ENCODE peak calls at places on chromosomes 16 and 17, in five cellular contexts. L is tibial nerve, B is hepatocyte, U is fibroblast of mammary gland, V is PC-9. I is an unnamed sample.

GRCh38 chr16:404971-405486 is 3.3 kb downstream of the DECR2 start:
- DNase-seq in B (no peak), U (no peak), V (no peak), L (no peak), I (no peak)

GRCh38 chr16:51151951-51152663 is 1.0 kb upstream of the SALL1 start:
- DNase-seq in L (peak), U (peak), B (peak), V (no peak), I (peak)

GRCh38 chr17:59649886-59650285 is 30.2 kb downstream of the CLTC start:
- DNase-seq in L (no peak), B (no peak), U (no peak), V (no peak), I (no peak)

GRCh38 chr16:67016681-67017450 is 12.1 kb upstream of the CBFB start:
- DNase-seq in B (no peak), V (no peak), L (no peak), U (no peak), I (no peak)

GRCh38 chr16:27123795-27124194 is 57.1 kb downstream of the C16orf82 start:
- DNase-seq in V (no peak), U (peak), B (no peak), L (no peak), I (peak)

GRCh38 chr16:21653571-21653970 is 1.2 kb upstream of the IGSF6 start:
- DNase-seq in B (no peak), U (no peak), L (no peak), V (no peak), I (no peak)

GRCh38 chr17:43006639-43007551 is at the start of gene IFI35:
- DNase-seq in U (peak), V (peak), B (peak), L (peak), I (peak)

GRCh38 chr16:4664538-4665418 is 28.6 kb upstream of the NUDT16L1 start:
- DNase-seq in U (peak), L (peak), B (no peak), V (peak), I (no peak)

GRCh38 chr17:37605813-37606505 is 3.3 kb downstream of the SYNRG start:
- DNase-seq in V (no peak), B (no peak), L (no peak), U (no peak), I (peak)

GRCh38 chr16:50570354-50570753 is 22.2 kb downstream of the NKD1 start:
- DNase-seq in B (no peak), U (no peak), L (no peak), V (no peak), I (no peak)

GRCh38 chr16:68206224-68206623 is 29.7 kb downstream of the ESRP2 start:
- DNase-seq in U (no peak), L (no peak), B (no peak), V (no peak), I (no peak)

GRCh38 chr16:47258874-47259461 is 115.2 kb upstream of the NETO2 start:
- DNase-seq in V (no peak), B (no peak), U (peak), L (no peak), I (peak)

GRCh38 chr17:60086822-60087591 is 8.3 kb upstream of the HEATR6 start:
- DNase-seq in B (no peak), L (no peak), V (no peak), U (peak), I (peak)

GRCh38 chr17:9645858-9646555 is 690 bp downstream of the USP43 start:
- DNase-seq in U (peak), B (peak), L (no peak), V (peak), I (peak)

GRCh38 chr17:59669944-59670343 is 37.3 kb downstream of the PTRH2 start:
- DNase-seq in V (no peak), L (no peak), U (no peak), B (no peak), I (no peak)

GRCh38 chr16:56513972-56514371 is 5.9 kb downstream of the BBS2 start:
- DNase-seq in B (peak), V (peak), U (peak), L (peak), I (peak)

GRCh38 chr17:2406271-2406902 is 5.5 kb upstream of the MNT start:
- DNase-seq in B (peak), V (peak), U (no peak), L (no peak), I (peak)

GRCh38 chr16:56190903-56191806 is at the start of gene GNAO1:
- DNase-seq in U (peak), B (peak), V (peak), L (no peak), I (peak)

GRCh38 chr16:25198021-25198420 is 18.7 kb upstream of the AQP8 start:
- DNase-seq in U (peak), L (no peak), V (no peak), B (no peak), I (peak)

GRCh38 chr16:88941933-88942909 is 34.8 kb downstream of the CBFA2T3 start:
- DNase-seq in V (peak), U (no peak), B (peak), L (no peak), I (peak)

GRCh38 chr17:52106638-52107261 is 51.8 kb downstream of the CA10 start:
- DNase-seq in U (peak), V (peak), B (peak), L (peak), I (peak)

GRCh38 chr16:3158014-3158497 is 23.2 kb downstream of the ZNF213 start:
- DNase-seq in B (no peak), V (no peak), U (no peak), L (no peak), I (peak)

GRCh38 chr17:2814049-2814448 is 17.8 kb downstream of the RAP1GAP2 start:
- DNase-seq in V (no peak), U (no peak), L (no peak), B (no peak), I (no peak)

GRCh38 chr17:12815642-12816141 is 26.4 kb downstream of the ARHGAP44 start:
- DNase-seq in L (no peak), V (no peak), B (no peak), U (no peak), I (no peak)

DNA sequence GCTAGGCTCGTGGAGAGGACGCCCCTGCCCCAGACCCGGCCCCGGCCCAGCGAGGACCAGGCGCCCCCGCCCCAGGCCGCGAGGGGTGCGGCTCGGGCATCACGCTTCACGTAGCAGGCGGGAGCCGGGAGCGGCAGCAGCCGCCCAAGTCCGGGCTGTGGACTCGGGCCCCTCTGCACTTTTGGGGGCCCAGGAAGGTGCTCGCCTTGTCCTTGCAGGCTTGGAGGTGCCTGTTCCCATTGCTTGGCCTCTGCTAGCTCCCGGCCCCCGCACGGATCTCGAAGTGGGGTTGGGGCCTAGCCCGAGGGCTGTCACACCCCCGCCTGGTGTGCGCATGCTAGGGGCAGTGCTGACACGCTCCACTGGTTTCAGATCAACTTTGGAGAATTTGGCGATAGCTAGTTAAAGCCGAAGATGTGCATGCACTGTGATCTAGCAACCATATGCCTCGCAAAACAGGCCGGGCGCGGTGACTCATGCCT is 55.7 kb downstream of the WSB1 start:
- DNase-seq in V (no peak), U (no peak), B (no peak), L (no peak), I (no peak)
- H3K4me3 ChIP-seq in V (no peak), U (no peak), B (peak), L (peak), I (no peak)

DNA sequence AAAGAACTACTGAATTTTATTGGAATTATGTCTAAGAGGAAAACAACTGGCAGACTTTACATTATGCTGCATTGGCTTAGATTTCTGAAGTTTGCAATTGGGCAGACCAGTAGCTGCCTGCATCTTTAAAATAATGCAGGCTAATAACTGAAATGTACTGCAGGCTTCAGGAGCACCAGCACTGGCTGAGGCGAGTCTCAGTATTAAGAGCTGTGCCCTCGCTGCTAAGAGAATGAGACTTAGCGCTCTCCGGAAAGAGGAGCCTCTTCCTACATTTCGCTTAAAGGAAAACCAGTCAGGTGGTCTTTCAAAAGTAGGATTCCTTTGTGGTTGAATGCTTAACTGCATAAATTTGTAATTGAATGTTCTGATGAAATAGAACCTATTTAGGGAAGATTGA is 885 bp downstream of the CNTNAP4 start:
- DNase-seq in B (no peak), L (no peak), V (no peak), U (no peak), I (no peak)
- H3K4me3 ChIP-seq in B (no peak), L (no peak), V (no peak), U (no peak), I (no peak)

GRCh38 chr16:13702614-13703013 is 217.3 kb upstream of the ERCC4 start:
- DNase-seq in B (no peak), L (no peak), U (no peak), V (no peak), I (no peak)

GRCh38 chr16:13708361-13708760 is 211.6 kb upstream of the ERCC4 start:
- DNase-seq in B (no peak), V (no peak), U (no peak), L (no peak), I (no peak)
- H3K4me3 ChIP-seq in B (no peak), V (no peak), U (no peak), L (no peak), I (no peak)

GRCh38 chr17:82751171-82751570 is 694 bp upstream of the TBCD start:
- DNase-seq in U (no peak), V (no peak), L (no peak), B (no peak), I (no peak)
- H3K4me3 ChIP-seq in U (peak), V (peak), L (peak), B (peak), I (peak)

I was measured in GM23248.